ENCODE peak calls at places on chromosomes 12 and 14, in ten cellular contexts. One of them, this sample, is unnamed.

GRCh38 chr12:125696044-125696443 is 630.8 kb downstream of the AACS start:
- DNase-seq in stimulated activated CD4-positive, alpha-beta T cell treated with anti-CD3 and anti-CD28 coated beads, Interleukin-4, amount 100 ng/mL, for 1 hour: no peak
- DNase-seq in posterior cingulate gyrus: no peak
- DNase-seq in prostate gland: no peak
- DNase-seq in hepatic stellate cell: no peak
- DNase-seq in G401: no peak
- DNase-seq in NCI-H1092: no peak
- DNase-seq in A673: no peak
- DNase-seq in GM19239: no peak
- DNase-seq in mammary epithelial cell: no peak
- DNase-seq in this sample: no peak

GRCh38 chr12:56151672-56152131 is 685 bp upstream of the MYL6B start:
- DNase-seq in stimulated activated CD4-positive, alpha-beta T cell treated with anti-CD3 and anti-CD28 coated beads, Interleukin-4, amount 100 ng/mL, for 1 hour: peak; percentile 66
- DNase-seq in posterior cingulate gyrus: peak; percentile 25
- DNase-seq in prostate gland: peak; percentile 62
- DNase-seq in hepatic stellate cell: no peak
- DNase-seq in G401: peak; percentile 56
- DNase-seq in NCI-H1092: peak; percentile 31
- DNase-seq in A673: peak; percentile 47
- DNase-seq in GM19239: peak; percentile 49
- DNase-seq in mammary epithelial cell: peak; percentile 46
- DNase-seq in this sample: peak; percentile 54

GRCh38 chr12:100797246-100797645 is 2.7 kb downstream of the ANO4 start:
- DNase-seq in stimulated activated CD4-positive, alpha-beta T cell treated with anti-CD3 and anti-CD28 coated beads, Interleukin-4, amount 100 ng/mL, for 1 hour: no peak
- DNase-seq in posterior cingulate gyrus: no peak
- DNase-seq in prostate gland: no peak
- DNase-seq in hepatic stellate cell: no peak
- DNase-seq in G401: no peak
- DNase-seq in NCI-H1092: no peak
- DNase-seq in A673: peak; percentile 86
- DNase-seq in GM19239: no peak
- DNase-seq in mammary epithelial cell: no peak
- DNase-seq in this sample: no peak

GRCh38 chr12:102910792-102911191 is 6.3 kb downstream of the PAH start:
- DNase-seq in stimulated activated CD4-positive, alpha-beta T cell treated with anti-CD3 and anti-CD28 coated beads, Interleukin-4, amount 100 ng/mL, for 1 hour: no peak
- DNase-seq in posterior cingulate gyrus: no peak
- DNase-seq in prostate gland: no peak
- DNase-seq in hepatic stellate cell: no peak
- DNase-seq in G401: no peak
- DNase-seq in NCI-H1092: no peak
- DNase-seq in A673: no peak
- DNase-seq in GM19239: no peak
- DNase-seq in mammary epithelial cell: no peak
- DNase-seq in this sample: no peak

GRCh38 chr12:94186461-94187237 is 38.3 kb downstream of the PLXNC1 start:
- DNase-seq in stimulated activated CD4-positive, alpha-beta T cell treated with anti-CD3 and anti-CD28 coated beads, Interleukin-4, amount 100 ng/mL, for 1 hour: no peak
- DNase-seq in posterior cingulate gyrus: peak; percentile 87
- DNase-seq in prostate gland: peak; percentile 10
- DNase-seq in hepatic stellate cell: no peak
- DNase-seq in G401: peak; percentile 93
- DNase-seq in NCI-H1092: peak; percentile 44
- DNase-seq in A673: peak; percentile 59
- DNase-seq in GM19239: no peak
- DNase-seq in mammary epithelial cell: no peak
- DNase-seq in this sample: no peak

GRCh38 chr12:29350080-29350479 is 30.9 kb downstream of the ERGIC2 start:
- DNase-seq in stimulated activated CD4-positive, alpha-beta T cell treated with anti-CD3 and anti-CD28 coated beads, Interleukin-4, amount 100 ng/mL, for 1 hour: no peak
- DNase-seq in posterior cingulate gyrus: no peak
- DNase-seq in prostate gland: peak; percentile 34
- DNase-seq in hepatic stellate cell: no peak
- DNase-seq in G401: peak; percentile 26
- DNase-seq in NCI-H1092: no peak
- DNase-seq in A673: peak; percentile 43
- DNase-seq in GM19239: no peak
- DNase-seq in mammary epithelial cell: peak; percentile 29
- DNase-seq in this sample: no peak

GRCh38 chr12:6951551-6952120 is 480 bp downstream of the PTPN6 start:
- DNase-seq in stimulated activated CD4-positive, alpha-beta T cell treated with anti-CD3 and anti-CD28 coated beads, Interleukin-4, amount 100 ng/mL, for 1 hour: no peak
- DNase-seq in posterior cingulate gyrus: no peak
- DNase-seq in prostate gland: no peak
- DNase-seq in hepatic stellate cell: no peak
- DNase-seq in G401: no peak
- DNase-seq in NCI-H1092: no peak
- DNase-seq in A673: no peak
- DNase-seq in GM19239: no peak
- DNase-seq in mammary epithelial cell: no peak
- DNase-seq in this sample: no peak

GRCh38 chr12:52601671-52602070 is 408 bp upstream of the KRT72 start:
- DNase-seq in stimulated activated CD4-positive, alpha-beta T cell treated with anti-CD3 and anti-CD28 coated beads, Interleukin-4, amount 100 ng/mL, for 1 hour: no peak
- DNase-seq in posterior cingulate gyrus: no peak
- DNase-seq in prostate gland: no peak
- DNase-seq in hepatic stellate cell: no peak
- DNase-seq in G401: no peak
- DNase-seq in NCI-H1092: no peak
- DNase-seq in A673: no peak
- DNase-seq in GM19239: no peak
- DNase-seq in mammary epithelial cell: no peak
- DNase-seq in this sample: no peak

GRCh38 chr12:95998611-95999300 is 2.6 kb upstream of the HAL start:
- DNase-seq in stimulated activated CD4-positive, alpha-beta T cell treated with anti-CD3 and anti-CD28 coated beads, Interleukin-4, amount 100 ng/mL, for 1 hour: peak; percentile 14
- DNase-seq in posterior cingulate gyrus: peak; percentile 39
- DNase-seq in prostate gland: peak; percentile 26
- DNase-seq in hepatic stellate cell: peak; percentile 56
- DNase-seq in G401: peak; percentile 79
- DNase-seq in NCI-H1092: peak; percentile 19
- DNase-seq in A673: peak; percentile 74
- DNase-seq in GM19239: peak; percentile 42
- DNase-seq in mammary epithelial cell: peak; percentile 40
- DNase-seq in this sample: peak; percentile 72

GRCh38 chr12:94718114-94718513 is 67.8 kb upstream of the TMCC3 start:
- DNase-seq in stimulated activated CD4-positive, alpha-beta T cell treated with anti-CD3 and anti-CD28 coated beads, Interleukin-4, amount 100 ng/mL, for 1 hour: no peak
- DNase-seq in posterior cingulate gyrus: no peak
- DNase-seq in prostate gland: no peak
- DNase-seq in hepatic stellate cell: no peak
- DNase-seq in G401: no peak
- DNase-seq in NCI-H1092: no peak
- DNase-seq in A673: no peak
- DNase-seq in GM19239: no peak
- DNase-seq in mammary epithelial cell: peak; percentile 39
- DNase-seq in this sample: no peak

GRCh38 chr12:70379856-70380255 is 13.8 kb downstream of the KCNMB4 start:
- DNase-seq in stimulated activated CD4-positive, alpha-beta T cell treated with anti-CD3 and anti-CD28 coated beads, Interleukin-4, amount 100 ng/mL, for 1 hour: no peak
- DNase-seq in posterior cingulate gyrus: no peak
- DNase-seq in prostate gland: no peak
- DNase-seq in hepatic stellate cell: no peak
- DNase-seq in G401: no peak
- DNase-seq in NCI-H1092: no peak
- DNase-seq in A673: no peak
- DNase-seq in GM19239: no peak
- DNase-seq in mammary epithelial cell: no peak
- DNase-seq in this sample: no peak

GRCh38 chr14:51548187-51548586 is 103.5 kb upstream of the FRMD6 start:
- DNase-seq in stimulated activated CD4-positive, alpha-beta T cell treated with anti-CD3 and anti-CD28 coated beads, Interleukin-4, amount 100 ng/mL, for 1 hour: no peak
- DNase-seq in posterior cingulate gyrus: no peak
- DNase-seq in prostate gland: no peak
- DNase-seq in hepatic stellate cell: no peak
- DNase-seq in G401: no peak
- DNase-seq in NCI-H1092: no peak
- DNase-seq in A673: no peak
- DNase-seq in GM19239: no peak
- DNase-seq in mammary epithelial cell: no peak
- DNase-seq in this sample: no peak

GRCh38 chr12:122976648-122976975 is 1.6 kb downstream of the OGFOD2 start:
- DNase-seq in stimulated activated CD4-positive, alpha-beta T cell treated with anti-CD3 and anti-CD28 coated beads, Interleukin-4, amount 100 ng/mL, for 1 hour: no peak
- DNase-seq in posterior cingulate gyrus: no peak
- DNase-seq in prostate gland: no peak
- DNase-seq in hepatic stellate cell: no peak
- DNase-seq in G401: no peak
- DNase-seq in NCI-H1092: no peak
- DNase-seq in A673: no peak
- DNase-seq in GM19239: no peak
- DNase-seq in mammary epithelial cell: no peak
- DNase-seq in this sample: no peak

GRCh38 chr12:76266797-76267196 is 81.4 kb downstream of the BBS10 start:
- DNase-seq in stimulated activated CD4-positive, alpha-beta T cell treated with anti-CD3 and anti-CD28 coated beads, Interleukin-4, amount 100 ng/mL, for 1 hour: no peak
- DNase-seq in posterior cingulate gyrus: no peak
- DNase-seq in prostate gland: peak; percentile 39
- DNase-seq in hepatic stellate cell: peak; percentile 30
- DNase-seq in G401: no peak
- DNase-seq in NCI-H1092: no peak
- DNase-seq in A673: peak; percentile 22
- DNase-seq in GM19239: no peak
- DNase-seq in mammary epithelial cell: peak; percentile 72
- DNase-seq in this sample: no peak

GRCh38 chr14:95452890-95453712 is 63.3 kb downstream of the SYNE3 start:
- DNase-seq in stimulated activated CD4-positive, alpha-beta T cell treated with anti-CD3 and anti-CD28 coated beads, Interleukin-4, amount 100 ng/mL, for 1 hour: no peak
- DNase-seq in posterior cingulate gyrus: no peak
- DNase-seq in prostate gland: no peak
- DNase-seq in hepatic stellate cell: no peak
- DNase-seq in G401: no peak
- DNase-seq in NCI-H1092: no peak
- DNase-seq in A673: no peak
- DNase-seq in GM19239: no peak
- DNase-seq in mammary epithelial cell: no peak
- DNase-seq in this sample: no peak

GRCh38 chr14:102055181-102055901 is 31.5 kb downstream of the HSP90AA1 start:
- DNase-seq in stimulated activated CD4-positive, alpha-beta T cell treated with anti-CD3 and anti-CD28 coated beads, Interleukin-4, amount 100 ng/mL, for 1 hour: no peak
- DNase-seq in posterior cingulate gyrus: no peak
- DNase-seq in prostate gland: no peak
- DNase-seq in hepatic stellate cell: peak; percentile 48
- DNase-seq in G401: peak; percentile 27
- DNase-seq in NCI-H1092: no peak
- DNase-seq in A673: no peak
- DNase-seq in GM19239: no peak
- DNase-seq in mammary epithelial cell: peak; percentile 67
- DNase-seq in this sample: no peak

GRCh38 chr14:73180385-73180805 is 44.1 kb downstream of the PSEN1 start:
- DNase-seq in stimulated activated CD4-positive, alpha-beta T cell treated with anti-CD3 and anti-CD28 coated beads, Interleukin-4, amount 100 ng/mL, for 1 hour: no peak
- DNase-seq in posterior cingulate gyrus: no peak
- DNase-seq in prostate gland: no peak
- DNase-seq in hepatic stellate cell: peak; percentile 44
- DNase-seq in G401: no peak
- DNase-seq in NCI-H1092: no peak
- DNase-seq in A673: peak; percentile 19
- DNase-seq in GM19239: no peak
- DNase-seq in mammary epithelial cell: peak; percentile 82
- DNase-seq in this sample: no peak

GRCh38 chr14:74804219-74804825 is 41.2 kb downstream of the YLPM1 start:
- DNase-seq in stimulated activated CD4-positive, alpha-beta T cell treated with anti-CD3 and anti-CD28 coated beads, Interleukin-4, amount 100 ng/mL, for 1 hour: no peak
- DNase-seq in posterior cingulate gyrus: no peak
- DNase-seq in prostate gland: no peak
- DNase-seq in hepatic stellate cell: peak; percentile 29
- DNase-seq in G401: peak; percentile 45
- DNase-seq in NCI-H1092: no peak
- DNase-seq in A673: peak; percentile 21
- DNase-seq in GM19239: no peak
- DNase-seq in mammary epithelial cell: peak; percentile 33
- DNase-seq in this sample: peak; percentile 36

GRCh38 chr12:115451785-115452736 is 768.1 kb upstream of the TBX3 start:
- DNase-seq in stimulated activated CD4-positive, alpha-beta T cell treated with anti-CD3 and anti-CD28 coated beads, Interleukin-4, amount 100 ng/mL, for 1 hour: no peak
- DNase-seq in posterior cingulate gyrus: peak; percentile 41
- DNase-seq in prostate gland: no peak
- DNase-seq in hepatic stellate cell: peak; percentile 10
- DNase-seq in G401: peak; percentile 3
- DNase-seq in NCI-H1092: peak; percentile 55
- DNase-seq in A673: peak; percentile 4
- DNase-seq in GM19239: no peak
- DNase-seq in mammary epithelial cell: no peak
- DNase-seq in this sample: peak; percentile 35

GRCh38 chr12:113472191-113473190 is 820 bp upstream of the LHX5 start:
- DNase-seq in stimulated activated CD4-positive, alpha-beta T cell treated with anti-CD3 and anti-CD28 coated beads, Interleukin-4, amount 100 ng/mL, for 1 hour: no peak
- DNase-seq in posterior cingulate gyrus: no peak
- DNase-seq in prostate gland: no peak
- DNase-seq in hepatic stellate cell: no peak
- DNase-seq in G401: no peak
- DNase-seq in NCI-H1092: no peak
- DNase-seq in A673: no peak
- DNase-seq in GM19239: no peak
- DNase-seq in mammary epithelial cell: no peak
- DNase-seq in this sample: no peak

GRCh38 chr12:108241961-108242360 is 97.2 kb downstream of the CMKLR1 start:
- DNase-seq in stimulated activated CD4-positive, alpha-beta T cell treated with anti-CD3 and anti-CD28 coated beads, Interleukin-4, amount 100 ng/mL, for 1 hour: no peak
- DNase-seq in posterior cingulate gyrus: no peak
- DNase-seq in prostate gland: no peak
- DNase-seq in hepatic stellate cell: no peak
- DNase-seq in G401: peak; percentile 14
- DNase-seq in NCI-H1092: no peak
- DNase-seq in A673: no peak
- DNase-seq in GM19239: no peak
- DNase-seq in mammary epithelial cell: no peak
- DNase-seq in this sample: no peak

GRCh38 chr14:91167380-91167770 is 53.5 kb downstream of the DGLUCY start:
- DNase-seq in stimulated activated CD4-positive, alpha-beta T cell treated with anti-CD3 and anti-CD28 coated beads, Interleukin-4, amount 100 ng/mL, for 1 hour: no peak
- DNase-seq in posterior cingulate gyrus: no peak
- DNase-seq in prostate gland: no peak
- DNase-seq in hepatic stellate cell: no peak
- DNase-seq in G401: peak; percentile 98
- DNase-seq in NCI-H1092: no peak
- DNase-seq in A673: no peak
- DNase-seq in GM19239: no peak
- DNase-seq in mammary epithelial cell: no peak
- DNase-seq in this sample: no peak

GRCh38 chr12:42686514-42687172 is 97.1 kb upstream of the PRICKLE1 start:
- DNase-seq in stimulated activated CD4-positive, alpha-beta T cell treated with anti-CD3 and anti-CD28 coated beads, Interleukin-4, amount 100 ng/mL, for 1 hour: no peak
- DNase-seq in posterior cingulate gyrus: no peak
- DNase-seq in prostate gland: no peak
- DNase-seq in hepatic stellate cell: no peak
- DNase-seq in G401: no peak
- DNase-seq in NCI-H1092: no peak
- DNase-seq in A673: no peak
- DNase-seq in GM19239: no peak
- DNase-seq in mammary epithelial cell: peak; percentile 58
- DNase-seq in this sample: no peak

GRCh38 chr12:132593071-132593470 is 17.3 kb downstream of the LRCOL1 start:
- DNase-seq in stimulated activated CD4-positive, alpha-beta T cell treated with anti-CD3 and anti-CD28 coated beads, Interleukin-4, amount 100 ng/mL, for 1 hour: no peak
- DNase-seq in posterior cingulate gyrus: no peak
- DNase-seq in prostate gland: no peak
- DNase-seq in hepatic stellate cell: no peak
- DNase-seq in G401: no peak
- DNase-seq in NCI-H1092: no peak
- DNase-seq in A673: no peak
- DNase-seq in GM19239: no peak
- DNase-seq in mammary epithelial cell: no peak
- DNase-seq in this sample: no peak

GRCh38 chr12:57103856-57104255 is 7.3 kb downstream of the STAT6 start:
- DNase-seq in stimulated activated CD4-positive, alpha-beta T cell treated with anti-CD3 and anti-CD28 coated beads, Interleukin-4, amount 100 ng/mL, for 1 hour: no peak
- DNase-seq in posterior cingulate gyrus: no peak
- DNase-seq in prostate gland: no peak
- DNase-seq in hepatic stellate cell: no peak
- DNase-seq in G401: no peak
- DNase-seq in NCI-H1092: no peak
- DNase-seq in A673: no peak
- DNase-seq in GM19239: no peak
- DNase-seq in mammary epithelial cell: no peak
- DNase-seq in this sample: no peak

GRCh38 chr12:22268973-22269372 is 65.5 kb downstream of the ST8SIA1 start:
- DNase-seq in stimulated activated CD4-positive, alpha-beta T cell treated with anti-CD3 and anti-CD28 coated beads, Interleukin-4, amount 100 ng/mL, for 1 hour: no peak
- DNase-seq in posterior cingulate gyrus: no peak
- DNase-seq in prostate gland: no peak
- DNase-seq in hepatic stellate cell: no peak
- DNase-seq in G401: no peak
- DNase-seq in NCI-H1092: no peak
- DNase-seq in A673: no peak
- DNase-seq in GM19239: no peak
- DNase-seq in mammary epithelial cell: no peak
- DNase-seq in this sample: no peak

GRCh38 chr12:69068431-69068830 is 135.5 kb upstream of the CPM start:
- DNase-seq in stimulated activated CD4-positive, alpha-beta T cell treated with anti-CD3 and anti-CD28 coated beads, Interleukin-4, amount 100 ng/mL, for 1 hour: no peak
- DNase-seq in posterior cingulate gyrus: no peak
- DNase-seq in prostate gland: no peak
- DNase-seq in hepatic stellate cell: no peak
- DNase-seq in G401: no peak
- DNase-seq in NCI-H1092: no peak
- DNase-seq in A673: no peak
- DNase-seq in GM19239: no peak
- DNase-seq in mammary epithelial cell: peak; percentile 59
- DNase-seq in this sample: no peak

GRCh38 chr12:32159925-32160324 is 53.3 kb downstream of the BICD1 start:
- DNase-seq in stimulated activated CD4-positive, alpha-beta T cell treated with anti-CD3 and anti-CD28 coated beads, Interleukin-4, amount 100 ng/mL, for 1 hour: no peak
- DNase-seq in posterior cingulate gyrus: no peak
- DNase-seq in prostate gland: no peak
- DNase-seq in hepatic stellate cell: no peak
- DNase-seq in G401: peak; percentile 61
- DNase-seq in NCI-H1092: no peak
- DNase-seq in A673: peak; percentile 22
- DNase-seq in GM19239: no peak
- DNase-seq in mammary epithelial cell: peak; percentile 2
- DNase-seq in this sample: no peak

This sample was measured in GM10248.